ENCODE peak calls at places on chromosomes 6 and 20, in five cellular contexts. S, X, T, U and M are unnamed samples.

GRCh38 chr6:44251576-44252524 is 4.9 kb downstream of the HSP90AB1 start:
- DNase-seq in T (no peak), S (no peak), X (no peak), U (no peak), M (no peak)

GRCh38 chr6:160998217-160998616 is 6.6 kb downstream of the MAP3K4 start:
- DNase-seq in T (no peak), S (no peak), X (no peak), U (no peak), M (no peak)

GRCh38 chr6:37663016-37663810 is 34.5 kb downstream of the MDGA1 start:
- DNase-seq in S (peak), X (no peak), U (no peak), T (no peak), M (no peak)

GRCh38 chr6:85561750-85562357 is 31.8 kb downstream of the SNX14 start:
- DNase-seq in S (no peak), X (no peak), U (no peak), T (no peak), M (no peak)

GRCh38 chr6:87465041-87465440 is 7.7 kb upstream of the SLC35A1 start:
- DNase-seq in T (no peak), S (no peak), X (no peak), U (no peak), M (no peak)

GRCh38 chr6:20916081-20916480 is 381.8 kb downstream of the CDKAL1 start:
- DNase-seq in X (no peak), T (no peak), S (no peak), U (no peak), M (no peak)

GRCh38 chr6:168165373-168165772 is 86.4 kb upstream of the FRMD1 start:
- DNase-seq in T (no peak), U (no peak), X (no peak), S (peak), M (no peak)

GRCh38 chr6:45491874-45492273 is 114.1 kb upstream of the SUPT3H start:
- DNase-seq in T (no peak), S (no peak), X (no peak), U (no peak), M (no peak)

GRCh38 chr6:150334790-150335783 is 33.7 kb upstream of the IYD start:
- DNase-seq in X (no peak), U (no peak), T (no peak), S (peak), M (peak)

GRCh38 chr6:26175428-26176181 is 88.4 kb downstream of the HFE start:
- DNase-seq in S (peak), X (no peak), U (no peak), T (no peak), M (no peak)

GRCh38 chr6:53273356-53273755 is 75.4 kb downstream of the ELOVL5 start:
- DNase-seq in T (no peak), U (no peak), X (no peak), S (no peak), M (no peak)

GRCh38 chr20:36845288-36845969 is 30.5 kb upstream of the TLDC2 start:
- DNase-seq in U (no peak), X (no peak), T (no peak), S (no peak), M (no peak)

GRCh38 chr6:30688569-30688968 is 2.1 kb upstream of the PPP1R18 start:
- DNase-seq in U (no peak), T (no peak), X (no peak), S (no peak), M (no peak)

GRCh38 chr20:33862709-33863403 is 51.7 kb downstream of the CHMP4B start:
- DNase-seq in X (peak), T (no peak), S (peak), U (peak), M (peak)

GRCh38 chr6:137975058-137975940 is 108.2 kb downstream of the TNFAIP3 start:
- DNase-seq in T (no peak), X (no peak), U (no peak), S (no peak), M (peak)

GRCh38 chr20:63177134-63177784 is 38.7 kb downstream of the YTHDF1 start:
- DNase-seq in U (no peak), X (no peak), T (no peak), S (no peak), M (no peak)

GRCh38 chr6:170130201-170130621 is 160.7 kb downstream of the DLL1 start:
- DNase-seq in S (no peak), X (no peak), T (no peak), U (no peak), M (no peak)

GRCh38 chr20:11350126-11351005 is 567.3 kb upstream of the BTBD3 start:
- DNase-seq in S (peak), T (no peak), U (no peak), X (no peak), M (no peak)

GRCh38 chr6:143772110-143772509 is 71.0 kb upstream of the LTV1 start:
- DNase-seq in X (no peak), T (no peak), U (no peak), S (peak), M (no peak)

GRCh38 chr6:31958741-31959739 is at the start of the genes NELFE and SKIC2:
- DNase-seq in X (peak), U (peak), S (peak), T (peak), M (peak)

GRCh38 chr20:11445161-11445560 is 472.5 kb upstream of the BTBD3 start:
- DNase-seq in T (no peak), X (no peak), S (no peak), U (no peak), M (no peak)

GRCh38 chr6:131782764-131783163 is 25.1 kb upstream of the ENPP1 start:
- DNase-seq in X (no peak), S (no peak), U (no peak), T (no peak), M (no peak)

GRCh38 chr20:37416202-37417145 is 70.5 kb downstream of the SRC start:
- DNase-seq in U (no peak), X (no peak), S (no peak), T (no peak), M (no peak)

GRCh38 chr6:163226836-163227485 is 187.6 kb upstream of the QKI start:
- DNase-seq in S (no peak), X (no peak), U (no peak), T (no peak), M (no peak)

GRCh38 chr6:153801917-153802316 is 237.1 kb upstream of the OPRM1 start:
- DNase-seq in X (no peak), S (no peak), T (no peak), U (no peak), M (no peak)